ENCODE peak calls at places on chromosomes 4 and X, in four cellular contexts. O is A549; K is body of pancreas; I is CD4-positive, alpha-beta memory T cell. Q is an unnamed sample.

GRCh38 chrX:39827959-39828358 is 269.8 kb downstream of the BCOR start:
- DNase-seq in I (no peak), K (no peak), O (no peak), Q (no peak)

GRCh38 chr4:150321113-150321512 is 242.9 kb downstream of the DCLK2 start:
- DNase-seq in O (no peak), K (no peak), I (no peak), Q (no peak)

GRCh38 chr4:184265566-184266351 is 48.1 kb upstream of the ENPP6 start:
- DNase-seq in I (no peak), O (peak; percentile 83), K (no peak), Q (no peak)

GRCh38 chrX:107628662-107629532 is 587 bp downstream of the PRPS1 start:
- DNase-seq in I (peak; percentile 77), O (peak; percentile 50), K (peak; percentile 27), Q (no peak)

GRCh38 chrX:101291204-101291603 is at the start of gene TAF7L:
- DNase-seq in I (no peak), O (no peak), K (no peak), Q (no peak)

GRCh38 chrX:131747173-131747572 is 203.3 kb downstream of the OR13H1 start:
- DNase-seq in O (peak; percentile 95), K (peak; percentile 88), I (no peak), Q (no peak)

GRCh38 chr4:87521757-87522374 is 7.3 kb downstream of the SPARCL1 start:
- DNase-seq in I (no peak), O (peak; percentile 5), K (no peak), Q (no peak)

GRCh38 chr4:81758865-81759264 is 287.2 kb upstream of the RASGEF1B start:
- DNase-seq in O (no peak), I (no peak), K (no peak), Q (no peak)

GRCh38 chr4:57182132-57182874 is 72.1 kb upstream of the IGFBP7 start:
- DNase-seq in K (peak; percentile 34), O (no peak), I (no peak), Q (no peak)

GRCh38 chrX:131816551-131817136 is 206.5 kb upstream of the STK26 start:
- DNase-seq in I (peak; percentile 89), O (peak; percentile 58), K (peak; percentile 89), Q (no peak)

GRCh38 chr4:10019521-10020051 is 1.7 kb downstream of the SLC2A9 start:
- DNase-seq in O (no peak), K (peak; percentile 30), I (no peak), Q (no peak)

GRCh38 chr4:10020106-10020505 is 1.2 kb downstream of the SLC2A9 start:
- DNase-seq in I (no peak), K (no peak), O (no peak), Q (no peak)

GRCh38 chr4:10020871-10021676 is at the start of gene SLC2A9:
- DNase-seq in O (no peak), I (no peak), K (no peak), Q (no peak)

GRCh38 chr4:10017037-10017893 is 4.0 kb downstream of the SLC2A9 start:
- DNase-seq in K (no peak), O (no peak), I (no peak), Q (no peak)

DNA sequence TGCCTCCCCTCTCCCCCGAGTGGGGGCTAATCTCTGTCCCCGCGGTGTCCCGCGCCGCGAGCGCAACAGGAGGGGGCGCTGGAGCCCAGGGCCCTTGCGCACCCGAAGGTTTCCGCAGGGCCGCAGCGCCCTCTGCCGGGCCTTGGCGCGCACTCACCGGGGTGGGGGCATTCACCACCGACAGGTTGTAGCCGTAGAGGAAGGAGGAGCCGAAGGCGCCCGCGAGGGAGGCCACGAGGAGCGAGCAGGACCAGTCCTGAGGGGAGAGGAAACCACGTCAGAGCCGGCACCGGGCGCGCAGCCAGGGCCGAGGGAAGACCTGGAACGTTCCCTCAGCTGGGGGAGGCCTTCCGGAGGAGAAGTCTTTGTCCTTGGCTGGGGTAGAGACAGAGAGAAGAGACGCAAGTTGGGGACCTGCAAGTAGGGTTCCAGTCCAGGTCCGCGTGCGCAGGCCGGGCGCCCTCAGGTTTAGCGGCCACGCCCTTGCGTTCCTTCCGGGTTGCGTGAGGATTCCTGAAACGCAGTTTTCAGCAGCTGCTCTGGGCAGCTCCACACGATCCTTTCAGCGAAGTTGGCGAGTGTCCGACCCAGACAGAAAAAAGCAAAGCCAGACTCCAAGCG is 2.4 kb downstream of the SLC2A9 start:
- DNase-seq in K (peak; percentile 94), I (peak; percentile 96), O (peak; percentile 79), Q (peak; percentile 21)
- H3K4me3 ChIP-seq in K (no peak overlapping the region), I (peak overlapping the region; percentile 66), O (peak overlapping the region; percentile 32), Q (peak overlapping the region; percentile 50)

GRCh38 chrX:136192839-136193414 is 45.6 kb downstream of the FHL1 start:
- DNase-seq in I (no peak), K (no peak), O (no peak), Q (no peak)

GRCh38 chrX:136195247-136195646 is 47.9 kb downstream of the FHL1 start:
- DNase-seq in K (no peak), I (no peak), O (no peak), Q (no peak)

GRCh38 chrX:136196691-136197155 is 49.4 kb downstream of the FHL1 start:
- DNase-seq in O (no peak), I (no peak), K (no peak), Q (no peak)

GRCh38 chrX:136193771-136194170 is 46.4 kb downstream of the FHL1 start:
- DNase-seq in K (no peak), I (peak; percentile 41), O (no peak), Q (no peak)

GRCh38 chrX:136194546-136194945 is 47.2 kb downstream of the FHL1 start:
- DNase-seq in O (no peak), K (no peak), I (no peak), Q (no peak)
- H3K4me3 ChIP-seq in O (no peak overlapping the region), K (no peak overlapping the region), I (no peak overlapping the region), Q (no peak overlapping the region)

GRCh38 chr4:107718351-107718965 is 1.6 kb downstream of the PAPSS1 start:
- DNase-seq in I (no peak), O (no peak), K (no peak), Q (no peak)
- H3K4me3 ChIP-seq in I (no peak overlapping the region), O (peak overlapping the region; percentile 72), K (no peak overlapping the region), Q (peak overlapping the region; percentile 85)

DNA sequence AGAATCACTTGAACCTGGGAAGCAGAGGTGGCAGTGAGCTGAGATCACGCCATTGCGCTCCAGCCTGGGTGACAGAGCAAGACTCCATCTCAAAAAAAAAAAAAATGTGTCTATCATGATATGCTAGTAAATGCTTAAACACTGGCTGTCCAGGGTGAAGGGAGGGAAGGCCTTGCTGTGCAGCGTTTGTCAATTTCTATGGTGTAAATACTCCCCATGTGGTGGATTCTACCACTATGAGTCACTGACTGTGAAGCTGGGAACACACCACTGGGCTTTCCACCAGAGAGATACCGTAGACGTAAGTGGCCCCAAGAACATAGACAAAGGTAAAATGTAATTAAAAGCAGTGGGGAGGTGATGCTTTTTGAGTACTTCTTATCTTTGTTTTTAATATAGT is 51.3 kb upstream of the LEF1 start:
- DNase-seq in O (no peak), I (no peak), K (no peak), Q (no peak)
- H3K4me3 ChIP-seq in O (no peak overlapping the region), I (no peak overlapping the region), K (no peak overlapping the region), Q (no peak overlapping the region)

GRCh38 chrX:332496-332860 is 13.9 kb upstream of the GTPBP6 start:
- DNase-seq in I (no peak), K (no peak), O (no peak), Q (no peak)

GRCh38 chrX:331772-332495 is 13.3 kb upstream of the GTPBP6 start:
- DNase-seq in K (no peak), O (no peak), I (no peak), Q (no peak)

GRCh38 chrX:329291-329910 is 10.8 kb upstream of the GTPBP6 start:
- DNase-seq in K (no peak), I (no peak), O (no peak), Q (no peak)

GRCh38 chrX:331145-331771 is 12.7 kb upstream of the GTPBP6 start:
- DNase-seq in O (no peak), I (no peak), K (no peak), Q (no peak)

DNA sequence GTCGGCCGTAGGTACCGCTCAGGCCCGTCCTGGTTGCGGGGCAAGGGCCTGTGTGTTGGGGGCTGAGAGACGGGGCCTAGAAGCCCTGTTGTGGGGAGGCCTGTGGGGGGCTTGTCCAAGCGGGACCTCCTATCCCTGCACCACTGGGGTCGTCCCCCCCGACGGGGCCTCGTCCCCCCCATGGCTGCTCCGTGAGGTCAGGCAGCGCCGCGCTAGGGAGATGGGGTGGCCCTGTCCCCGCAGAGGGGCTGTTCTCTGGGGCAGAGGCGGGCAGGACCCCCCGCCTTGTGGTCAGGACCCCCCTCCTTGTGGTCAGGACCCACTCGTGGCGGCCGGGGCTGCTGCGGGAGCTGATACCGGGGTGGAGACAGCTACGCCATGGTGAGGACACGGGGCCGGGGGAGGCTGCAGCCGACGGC is 12.1 kb upstream of the GTPBP6 start:
- DNase-seq in K (no peak), I (no peak), O (no peak), Q (no peak)
- H3K4me3 ChIP-seq in K (no peak overlapping the region), I (no peak overlapping the region), O (no peak overlapping the region), Q (no peak overlapping the region)

GRCh38 chr4:173332021-173332487 is 2.1 kb downstream of the HMGB2 start:
- DNase-seq in K (no peak), I (no peak), O (no peak), Q (no peak)

GRCh38 chr4:173328236-173328901 is 5.8 kb downstream of the HMGB2 start:
- DNase-seq in O (no peak), K (no peak), I (no peak), Q (no peak)

GRCh38 chr4:173333658-173334084 is 487 bp downstream of the HMGB2 start:
- DNase-seq in I (peak; percentile 71), K (peak; percentile 58), O (no peak), Q (no peak)

GRCh38 chr4:173332963-173333657 is 1.0 kb downstream of the HMGB2 start:
- DNase-seq in O (no peak), K (no peak), I (peak; percentile 67), Q (no peak)

DNA sequence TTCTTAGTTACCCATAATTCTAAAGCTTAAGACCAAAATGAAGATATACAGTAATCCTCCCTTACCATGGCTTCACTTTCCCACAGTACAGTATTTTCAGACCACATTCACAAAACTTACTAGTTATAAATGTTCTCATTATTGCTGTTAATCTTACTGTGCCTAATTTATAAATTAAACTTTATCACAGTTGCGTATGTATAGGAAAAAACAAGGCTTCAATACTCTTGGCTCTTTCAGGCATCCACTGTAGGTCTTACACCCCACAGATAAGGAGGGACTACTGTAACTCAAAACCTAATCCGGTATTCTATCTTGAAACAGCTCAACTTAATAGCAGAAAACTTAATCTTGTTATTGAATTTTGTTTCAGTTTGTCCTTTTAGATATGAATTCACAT is 3.6 kb downstream of the HMGB2 start:
- DNase-seq in K (no peak), O (no peak), I (no peak), Q (no peak)
- H3K4me3 ChIP-seq in K (no peak overlapping the region), O (no peak overlapping the region), I (no peak overlapping the region), Q (no peak overlapping the region)

GRCh38 chr4:3673176-3673575 is 93.0 kb upstream of the ADRA2C start:
- DNase-seq in K (no peak), O (no peak), I (no peak), Q (no peak)
- H3K4me3 ChIP-seq in K (no peak overlapping the region), O (no peak overlapping the region), I (no peak overlapping the region), Q (no peak overlapping the region)